ENCODE peak calls at places on chromosomes 1 and 21, in four cellular contexts. One of them, this sample, is unnamed.

GRCh38 chr1:48610628-48611542 is 138.9 kb upstream of the SPATA6 start:
- DNase-seq in H1: no peak
- DNase-seq in K562: no peak
- DNase-seq in GM12891: no peak
- DNase-seq in this sample: no peak

GRCh38 chr1:178646821-178647220 is 78.2 kb upstream of the RALGPS2 start:
- DNase-seq in GM12891: no peak
- DNase-seq in H1: no peak
- DNase-seq in K562: no peak
- DNase-seq in this sample: no peak

GRCh38 chr1:25971882-25972180 is 26.0 kb downstream of the PAFAH2 start:
- DNase-seq in K562: no peak
- DNase-seq in H1: no peak
- DNase-seq in GM12891: no peak
- DNase-seq in this sample: no peak

GRCh38 chr1:46067652-46068051 is 64.8 kb downstream of the PIK3R3 start:
- DNase-seq in H1: no peak
- DNase-seq in GM12891: no peak
- DNase-seq in K562: no peak
- DNase-seq in this sample: no peak

GRCh38 chr1:1291023-1291528 is 10.8 kb downstream of the SCNN1D start:
- DNase-seq in H1: no peak
- DNase-seq in GM12891: no peak
- DNase-seq in K562: peak
- DNase-seq in this sample: no peak

GRCh38 chr1:46725736-46726108 is 6.8 kb upstream of the EFCAB14 start:
- DNase-seq in GM12891: no peak
- DNase-seq in K562: no peak
- DNase-seq in H1: no peak
- DNase-seq in this sample: no peak

GRCh38 chr21:34022557-34023335 is 50.6 kb upstream of the MRPS6 start:
- DNase-seq in GM12891: no peak
- DNase-seq in H1: no peak
- DNase-seq in K562: no peak
- DNase-seq in this sample: no peak

GRCh38 chr1:232474821-232475220 is 155.1 kb downstream of the SIPA1L2 start:
- DNase-seq in GM12891: no peak
- DNase-seq in K562: no peak
- DNase-seq in H1: no peak
- DNase-seq in this sample: no peak

GRCh38 chr1:12433323-12434053 is 184.5 kb downstream of the DHRS3 start:
- DNase-seq in K562: peak
- DNase-seq in H1: peak
- DNase-seq in GM12891: no peak
- DNase-seq in this sample: no peak

GRCh38 chr1:90400121-90400520 is 317.0 kb downstream of the BARHL2 start:
- DNase-seq in K562: no peak
- DNase-seq in H1: no peak
- DNase-seq in GM12891: no peak
- DNase-seq in this sample: no peak

GRCh38 chr1:113396585-113396984 is 6.3 kb downstream of the MAGI3 start:
- DNase-seq in GM12891: no peak
- DNase-seq in H1: no peak
- DNase-seq in K562: no peak
- DNase-seq in this sample: no peak

GRCh38 chr1:245867724-245868123 is 639.4 kb downstream of the SMYD3 start:
- DNase-seq in K562: no peak
- DNase-seq in GM12891: no peak
- DNase-seq in H1: no peak
- DNase-seq in this sample: no peak

GRCh38 chr1:221089803-221090202 is 210.6 kb downstream of the HLX start:
- DNase-seq in GM12891: no peak
- DNase-seq in K562: no peak
- DNase-seq in H1: no peak
- DNase-seq in this sample: no peak

GRCh38 chr1:84078108-84078823 is 65.8 kb upstream of the PRKACB start:
- DNase-seq in K562: peak
- DNase-seq in GM12891: no peak
- DNase-seq in H1: peak
- DNase-seq in this sample: no peak

GRCh38 chr1:166626711-166627110 is 212.6 kb upstream of the POGK start:
- DNase-seq in K562: no peak
- DNase-seq in GM12891: no peak
- DNase-seq in H1: no peak
- DNase-seq in this sample: no peak

GRCh38 chr1:166627583-166627982 is 211.7 kb upstream of the POGK start:
- DNase-seq in GM12891: no peak
- DNase-seq in H1: no peak
- DNase-seq in K562: peak
- DNase-seq in this sample: no peak

GRCh38 chr1:166628259-166628658 is 211.0 kb upstream of the POGK start:
- DNase-seq in K562: no peak
- DNase-seq in H1: no peak
- DNase-seq in GM12891: no peak
- DNase-seq in this sample: no peak
- TF ChIP-seq POLR2AphosphoS5 in K562: no peak
- TF ChIP-seq POLR2AphosphoS5 in H1: no peak
- TF ChIP-seq POLR2AphosphoS5 in GM12891: no peak
- TF ChIP-seq POLR2AphosphoS5 in this sample: no peak

GRCh38 chr1:153608742-153609584 is 4.0 kb downstream of the S100A16 start:
- DNase-seq in H1: peak
- DNase-seq in GM12891: no peak
- DNase-seq in K562: peak
- DNase-seq in this sample: no peak
- TF ChIP-seq POLR2A in H1: no peak
- TF ChIP-seq POLR2A in GM12891: no peak
- TF ChIP-seq POLR2A in K562: peak
- TF ChIP-seq POLR2A in this sample: no peak

GRCh38 chr1:15090373-15090772 is 63.2 kb upstream of the TMEM51 start:
- DNase-seq in H1: peak
- DNase-seq in K562: no peak
- DNase-seq in GM12891: peak
- DNase-seq in this sample: no peak
- TF ChIP-seq TAF1 in H1: no peak
- TF ChIP-seq TAF1 in K562: no peak
- TF ChIP-seq TAF1 in GM12891: no peak
- TF ChIP-seq TAF1 in this sample: no peak

DNA sequence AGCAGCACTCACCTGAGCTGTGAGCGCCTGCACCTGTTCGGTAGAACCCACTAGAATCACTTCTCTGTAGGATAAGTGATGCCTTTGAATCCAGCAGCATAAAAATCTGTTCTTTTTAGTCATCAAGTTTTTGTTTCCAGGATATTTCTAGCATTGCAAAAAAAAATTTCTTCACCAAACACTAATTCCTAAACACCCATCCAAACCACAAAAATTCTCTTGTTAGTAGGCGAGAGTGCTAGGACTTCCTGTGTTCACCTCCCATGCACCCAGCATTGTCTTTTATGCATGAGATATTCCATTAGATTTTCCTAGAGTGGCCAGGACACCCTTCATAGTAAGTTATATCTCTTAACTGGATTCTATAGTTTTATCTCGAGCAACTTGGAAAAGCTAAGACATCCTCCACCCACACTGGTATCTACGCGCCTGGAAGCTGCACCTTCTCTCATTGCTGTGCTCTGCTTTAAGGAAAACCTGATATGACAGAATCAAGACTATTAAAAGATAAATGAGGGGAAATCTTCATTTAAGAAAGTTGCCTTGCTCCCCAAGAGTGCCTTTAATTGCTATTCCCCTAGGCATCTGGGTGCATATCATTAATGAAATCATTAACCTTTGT is 12.3 kb downstream of the SERTAD4 start:
- DNase-seq in H1: no peak
- DNase-seq in GM12891: no peak
- DNase-seq in K562: no peak
- DNase-seq in this sample: no peak
- TF ChIP-seq POLR2AphosphoS5 in H1: no peak
- TF ChIP-seq POLR2AphosphoS5 in GM12891: no peak
- TF ChIP-seq POLR2AphosphoS5 in K562: no peak
- TF ChIP-seq POLR2AphosphoS5 in this sample: no peak

GRCh38 chr1:6261615-6261995 is 707 bp upstream of the GPR153 start:
- DNase-seq in H1: no peak
- DNase-seq in K562: peak
- DNase-seq in GM12891: no peak
- DNase-seq in this sample: no peak
- TF ChIP-seq POLR2A in H1: no peak
- TF ChIP-seq POLR2A in K562: no peak
- TF ChIP-seq POLR2A in GM12891: no peak
- TF ChIP-seq POLR2A in this sample: no peak

GRCh38 chr1:206911064-206911663 is 10.6 kb downstream of the FCMR start:
- DNase-seq in K562: peak
- DNase-seq in H1: no peak
- DNase-seq in GM12891: no peak
- DNase-seq in this sample: no peak
- TF ChIP-seq TAF1 in K562: no peak
- TF ChIP-seq TAF1 in H1: no peak
- TF ChIP-seq TAF1 in GM12891: no peak
- TF ChIP-seq TAF1 in this sample: no peak

DNA sequence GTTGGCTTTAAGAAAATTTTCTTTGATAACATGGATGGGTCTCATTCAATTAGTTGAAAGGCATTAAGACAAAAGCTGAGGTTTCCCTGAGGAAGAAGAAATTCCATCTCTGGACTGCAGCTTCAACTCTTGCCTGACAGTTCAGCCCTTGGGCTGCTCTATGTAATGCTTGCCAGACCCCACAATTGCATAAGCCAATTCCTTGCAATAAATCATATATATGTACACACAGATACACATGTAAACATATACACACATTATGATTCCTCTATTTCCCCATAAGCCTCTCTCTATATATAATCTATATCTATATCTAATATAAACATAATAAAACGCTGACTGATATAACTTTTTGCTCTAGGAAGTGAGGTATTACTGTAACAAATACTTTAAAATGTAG is 301.5 kb upstream of the PRMT6 start:
- DNase-seq in H1: no peak
- DNase-seq in GM12891: no peak
- DNase-seq in K562: no peak
- DNase-seq in this sample: no peak
- TF ChIP-seq POLR2AphosphoS5 in H1: no peak
- TF ChIP-seq POLR2AphosphoS5 in GM12891: no peak
- TF ChIP-seq POLR2AphosphoS5 in K562: no peak
- TF ChIP-seq POLR2AphosphoS5 in this sample: no peak

GRCh38 chr1:244436336-244437102 is 15.2 kb downstream of the ADSS2 start:
- DNase-seq in K562: no peak
- DNase-seq in H1: no peak
- DNase-seq in GM12891: no peak
- DNase-seq in this sample: no peak

GRCh38 chr1:244437108-244437507 is 14.6 kb downstream of the ADSS2 start:
- DNase-seq in K562: no peak
- DNase-seq in H1: no peak
- DNase-seq in GM12891: no peak
- DNase-seq in this sample: no peak

GRCh38 chr1:244442850-244443249 is 8.9 kb downstream of the ADSS2 start:
- DNase-seq in GM12891: no peak
- DNase-seq in H1: no peak
- DNase-seq in K562: no peak
- DNase-seq in this sample: no peak

GRCh38 chr1:244435562-244436205 is 16.0 kb downstream of the ADSS2 start:
- DNase-seq in H1: no peak
- DNase-seq in K562: no peak
- DNase-seq in GM12891: no peak
- DNase-seq in this sample: no peak

GRCh38 chr1:244439391-244440032 is 12.2 kb downstream of the ADSS2 start:
- DNase-seq in GM12891: no peak
- DNase-seq in K562: peak
- DNase-seq in H1: no peak
- DNase-seq in this sample: no peak
- TF ChIP-seq POLR2A in GM12891: peak
- TF ChIP-seq POLR2A in K562: peak
- TF ChIP-seq POLR2A in H1: peak
- TF ChIP-seq POLR2A in this sample: peak

GRCh38 chr1:167839009-167839408 is 74.9 kb downstream of the ADCY10 start:
- DNase-seq in GM12891: no peak
- DNase-seq in K562: no peak
- DNase-seq in H1: no peak
- DNase-seq in this sample: no peak
- TF ChIP-seq TAF1 in GM12891: no peak
- TF ChIP-seq TAF1 in K562: no peak
- TF ChIP-seq TAF1 in H1: no peak
- TF ChIP-seq TAF1 in this sample: no peak